ENCODE peak calls at places on chromosome 5, in nine cellular contexts. I is pulmonary artery endothelial cell, K is midbrain, W is caudate nucleus, O is prostate gland, T is HuH-7, Z is RWPE2, M is foreskin fibroblast, U is neural crest cell. Q is an unnamed sample.

GRCh38 chr5:29370248-29370647 is 1823.2 kb upstream of the CDH6 start:
- DNase-seq in U (no peak), K (no peak), W (no peak), M (no peak), I (no peak), O (no peak), Z (no peak), T (no peak), Q (no peak)

GRCh38 chr5:167057665-167058064 is 1233.8 kb upstream of the WWC1 start:
- DNase-seq in T (no peak), Z (no peak), K (no peak), M (no peak), O (no peak), I (no peak), W (no peak), U (no peak), Q (no peak)

GRCh38 chr5:174145821-174146220 is 100.3 kb downstream of the NSG2 start:
- DNase-seq in I (no peak), Z (no peak), O (no peak), W (peak), K (peak), M (peak), U (peak), T (no peak), Q (peak)

GRCh38 chr5:177462021-177462670 is 11.3 kb downstream of the DBN1 start:
- DNase-seq in K (no peak), W (peak), U (no peak), T (no peak), O (no peak), Z (no peak), M (no peak), I (no peak), Q (no peak)

GRCh38 chr5:140345919-140346347 is 470 bp downstream of the HBEGF start:
- DNase-seq in M (peak), I (no peak), Z (no peak), K (peak), T (peak), O (peak), W (peak), U (peak), Q (peak)

GRCh38 chr5:159073030-159073429 is 26.7 kb downstream of the EBF1 start:
- DNase-seq in K (no peak), I (no peak), T (no peak), Z (no peak), U (no peak), W (no peak), O (no peak), M (no peak), Q (no peak)

GRCh38 chr5:149005077-149005892 is 57.6 kb downstream of the SH3TC2 start:
- DNase-seq in W (no peak), M (peak), T (no peak), I (no peak), K (no peak), U (no peak), Z (no peak), O (no peak), Q (no peak)

GRCh38 chr5:88203977-88204735 is 64.5 kb downstream of the TMEM161B start:
- DNase-seq in W (no peak), T (no peak), K (no peak), I (no peak), O (no peak), U (peak), Z (no peak), M (no peak), Q (no peak)

GRCh38 chr5:134958755-134959154 is 9.0 kb upstream of the CATSPER3 start:
- DNase-seq in Z (no peak), M (no peak), I (no peak), U (no peak), W (no peak), O (no peak), T (peak), K (no peak), Q (no peak)

GRCh38 chr5:156475182-156475830 is 148.3 kb downstream of the SGCD start:
- DNase-seq in Z (no peak), U (no peak), T (no peak), O (no peak), W (no peak), I (no peak), M (no peak), K (no peak), Q (no peak)

GRCh38 chr5:177357459-177358332 is at the start of gene RGS14:
- DNase-seq in Z (no peak), W (no peak), U (no peak), O (no peak), T (no peak), I (peak), K (peak), M (no peak), Q (no peak)

GRCh38 chr5:56481998-56482698 is 249.0 kb upstream of the ANKRD55 start:
- DNase-seq in K (peak), Z (no peak), U (no peak), I (no peak), M (peak), W (no peak), T (no peak), O (no peak), Q (no peak)

GRCh38 chr5:123558762-123559433 is 46.9 kb downstream of the CSNK1G3 start:
- DNase-seq in T (no peak), O (no peak), I (no peak), W (no peak), Z (no peak), M (no peak), K (no peak), U (no peak), Q (no peak)

GRCh38 chr5:41445937-41446563 is 64.4 kb downstream of the PLCXD3 start:
- DNase-seq in O (no peak), W (no peak), U (no peak), I (no peak), M (peak), T (no peak), K (no peak), Z (no peak), Q (no peak)

GRCh38 chr5:40291338-40291737 is 388.4 kb upstream of the PTGER4 start:
- DNase-seq in W (no peak), K (no peak), I (peak), U (no peak), M (peak), T (no peak), Z (no peak), O (no peak), Q (no peak)

GRCh38 chr5:157479612-157480510 is 19.8 kb downstream of the NIPAL4 start:
- DNase-seq in O (no peak), W (no peak), K (no peak), I (no peak), T (no peak), U (no peak), M (no peak), Z (no peak), Q (no peak)

GRCh38 chr5:154967419-154968024 is 26.6 kb downstream of the MRPL22 start:
- DNase-seq in O (no peak), M (peak), W (no peak), I (no peak), K (peak), U (no peak), Z (no peak), T (peak), Q (no peak)

GRCh38 chr5:136133416-136134383 is 1.1 kb downstream of the SMAD5 start:
- DNase-seq in W (no peak), M (peak), T (no peak), U (peak), O (peak), Z (no peak), K (peak), I (peak), Q (peak)

GRCh38 chr5:180499684-180500083 is 5.5 kb downstream of the CNOT6 start:
- DNase-seq in M (peak), U (no peak), Z (no peak), I (no peak), O (no peak), W (no peak), T (peak), K (no peak), Q (no peak)

GRCh38 chr5:161442471-161442870 is 104.1 kb downstream of the GABRB2 start:
- DNase-seq in K (no peak), W (no peak), I (no peak), O (no peak), T (no peak), Z (no peak), M (no peak), U (no peak), Q (no peak)

GRCh38 chr5:2653991-2654390 is 97.5 kb downstream of the IRX2 start:
- DNase-seq in T (no peak), O (no peak), W (no peak), Z (no peak), U (no peak), K (no peak), I (no peak), M (no peak), Q (no peak)

GRCh38 chr5:95951916-95952315 is 9.7 kb downstream of the ELL2 start:
- DNase-seq in T (no peak), W (no peak), O (no peak), K (no peak), U (no peak), Z (no peak), I (no peak), M (no peak), Q (no peak)

GRCh38 chr5:71829206-71829605 is 110.1 kb downstream of the CARTPT start:
- DNase-seq in W (no peak), K (no peak), U (no peak), O (no peak), M (no peak), I (no peak), T (no peak), Z (no peak), Q (no peak)

GRCh38 chr5:161051920-161052500 is 200.0 kb upstream of the ATP10B start:
- DNase-seq in W (no peak), U (no peak), O (no peak), Z (no peak), K (no peak), I (no peak), T (no peak), M (peak), Q (no peak)

GRCh38 chr5:9863486-9863885 is 233.3 kb upstream of the TAS2R1 start:
- DNase-seq in O (no peak), T (no peak), W (no peak), K (no peak), I (no peak), Z (no peak), M (no peak), U (no peak), Q (no peak)

GRCh38 chr5:138138949-138139775 is at the start of gene NME5:
- DNase-seq in K (peak), Z (no peak), T (no peak), U (peak), I (peak), O (peak), W (peak), M (peak), Q (peak)

GRCh38 chr5:147673276-147673675 is 109.3 kb downstream of the JAKMIP2 start:
- DNase-seq in K (no peak), T (no peak), W (no peak), M (no peak), Z (no peak), U (no peak), I (no peak), O (no peak), Q (peak)

GRCh38 chr5:10324519-10325370 is 17.0 kb upstream of the CMBL start:
- DNase-seq in T (no peak), O (no peak), U (no peak), Z (no peak), M (no peak), K (no peak), W (no peak), I (no peak), Q (no peak)

GRCh38 chr5:39867923-39868322 is 443.1 kb upstream of the DAB2 start:
- DNase-seq in K (no peak), T (no peak), W (no peak), I (no peak), O (no peak), M (no peak), Z (no peak), U (no peak), Q (no peak)

GRCh38 chr5:31664566-31664965 is 25.6 kb downstream of the PDZD2 start:
- DNase-seq in K (no peak), O (no peak), U (no peak), M (peak), Z (no peak), I (no peak), T (no peak), W (no peak), Q (no peak)

GRCh38 chr5:38344891-38345290 is 86.5 kb downstream of the EGFLAM start:
- DNase-seq in K (no peak), T (no peak), U (no peak), Z (no peak), O (no peak), W (no peak), I (no peak), M (no peak), Q (no peak)

GRCh38 chr5:141783599-141784296 is 94.5 kb downstream of the PCDH1 start:
- DNase-seq in W (peak), K (no peak), M (no peak), Z (peak), T (no peak), O (no peak), U (no peak), I (no peak), Q (peak)

Q was measured in glutamatergic neuron.